ENCODE peak calls at places on chromosome 5, in six cellular contexts. V, R, J, W, K and I are unnamed samples.

GRCh38 chr5:126674145-126674544 is 73.4 kb downstream of the PHAX start:
- DNase-seq in V (no peak), R (no peak), J (no peak), W (no peak), K (no peak), I (no peak)

GRCh38 chr5:124847907-124848306 is 101.5 kb upstream of the ZNF608 start:
- DNase-seq in V (no peak), R (no peak), J (no peak), W (no peak), K (no peak), I (no peak)

GRCh38 chr5:35819656-35820055 is 37.0 kb upstream of the IL7R start:
- DNase-seq in V (no peak), R (no peak), J (no peak), W (no peak), K (no peak), I (no peak)

GRCh38 chr5:178422400-178422775 is 167.8 kb downstream of the COL23A1 start:
- DNase-seq in V (no peak), R (no peak), J (peak; percentile 8), W (no peak), K (no peak), I (no peak)

GRCh38 chr5:76303917-76304316 is 99.2 kb upstream of the IQGAP2 start:
- DNase-seq in V (no peak), R (peak; percentile 85), J (no peak), W (no peak), K (no peak), I (peak; percentile 88)

GRCh38 chr5:176609724-176610429 is at the start of gene GPRIN1:
- DNase-seq in V (peak; percentile 57), R (peak; percentile 80), J (peak; percentile 43), W (peak; percentile 18), K (peak; percentile 58), I (no peak)

GRCh38 chr5:44942524-44943001 is 133.8 kb downstream of the MRPS30 start:
- DNase-seq in V (no peak), R (no peak), J (no peak), W (no peak), K (no peak), I (no peak)

GRCh38 chr5:115179068-115179958 is 9.6 kb upstream of the TRIM36 start:
- DNase-seq in V (no peak), R (no peak), J (peak; percentile 33), W (no peak), K (peak; percentile 20), I (no peak)

GRCh38 chr5:150485770-150486401 is 22.0 kb upstream of the NDST1 start:
- DNase-seq in V (peak; percentile 79), R (peak; percentile 46), J (peak; percentile 78), W (no peak), K (peak; percentile 78), I (no peak)

GRCh38 chr5:132414634-132415377 is 45.3 kb downstream of the SLC22A5 start:
- DNase-seq in V (no peak), R (no peak), J (no peak), W (peak; percentile 67), K (peak; percentile 39), I (peak; percentile 96)

GRCh38 chr5:34886718-34887117 is 28.6 kb downstream of the RAD1 start:
- DNase-seq in V (no peak), R (no peak), J (no peak), W (no peak), K (no peak), I (peak; percentile 25)

GRCh38 chr5:52150501-52150900 is 637.2 kb upstream of the ITGA1 start:
- DNase-seq in V (no peak), R (no peak), J (no peak), W (no peak), K (no peak), I (no peak)

GRCh38 chr5:103589416-103590175 is 27.0 kb upstream of the NUDT12 start:
- DNase-seq in V (no peak), R (no peak), J (no peak), W (no peak), K (no peak), I (no peak)

GRCh38 chr5:51386916-51387853 is 3.9 kb downstream of the ISL1 start:
- DNase-seq in V (no peak), R (no peak), J (no peak), W (no peak), K (no peak), I (no peak)

GRCh38 chr5:146717951-146718350 is 160.6 kb downstream of the PPP2R2B start:
- DNase-seq in V (no peak), R (no peak), J (no peak), W (no peak), K (no peak), I (peak; percentile 26)

GRCh38 chr5:57703726-57704125 is 221.1 kb upstream of the ACTBL2 start:
- DNase-seq in V (no peak), R (no peak), J (no peak), W (no peak), K (no peak), I (peak; percentile 34)

GRCh38 chr5:91361055-91361701 is 21.9 kb downstream of the ARRDC3 start:
- DNase-seq in V (no peak), R (peak; percentile 30), J (no peak), W (no peak), K (no peak), I (no peak)

GRCh38 chr5:143887901-143888648 is 76.1 kb downstream of the HMHB1 start:
- DNase-seq in V (no peak), R (no peak), J (no peak), W (no peak), K (no peak), I (peak; percentile 17)

GRCh38 chr5:35089688-35090314 is 42.1 kb upstream of the AGXT2 start:
- DNase-seq in V (no peak), R (peak; percentile 56), J (peak; percentile 80), W (peak; percentile 21), K (peak; percentile 70), I (peak; percentile 33)

GRCh38 chr5:72363146-72363802 is 43.1 kb downstream of the PTCD2 start:
- DNase-seq in V (no peak), R (no peak), J (no peak), W (peak; percentile 10), K (no peak), I (peak; percentile 92)

GRCh38 chr5:127561254-127561653 is 43.8 kb downstream of the PRRC1 start:
- DNase-seq in V (no peak), R (no peak), J (no peak), W (no peak), K (no peak), I (peak; percentile 43)

GRCh38 chr5:102910240-102911226 is 155.4 kb downstream of the PAM start:
- DNase-seq in V (no peak), R (no peak), J (no peak), W (peak; percentile 88), K (no peak), I (peak; percentile 89)

GRCh38 chr5:33048315-33048714 is 337.2 kb downstream of the NPR3 start:
- DNase-seq in V (no peak), R (no peak), J (no peak), W (no peak), K (no peak), I (no peak)
- H3K4me3 ChIP-seq in V (no peak overlapping the region), R (no peak overlapping the region), J (no peak overlapping the region), W (no peak overlapping the region), K (no peak overlapping the region), I (no peak overlapping the region)

GRCh38 chr5:168562274-168562673 is 16.9 kb downstream of the PANK3 start:
- DNase-seq in V (no peak), R (no peak), J (no peak), W (no peak), K (no peak), I (no peak)
- H3K36me3 ChIP-seq in V (peaks cover 96% of the 10 kb centered on the region), R (peaks cover 98% of the 10 kb centered on the region), J (no peaks in the 10 kb centered on the region), W (peaks cover 39% of the 10 kb centered on the region), K (no peaks in the 10 kb centered on the region), I (peaks cover 10% of the 10 kb centered on the region)

GRCh38 chr5:135834639-135835529 is at the start of gene SLC25A48:
- DNase-seq in V (peak; percentile 67), R (no peak), J (no peak), W (peak; percentile 58), K (peak; percentile 23), I (peak; percentile 41)
- TF ChIP-seq CTCF in V (no peak), R (peak; percentile 38), J (no peak), W (peak; percentile 72), K (no peak), I (peak; percentile 77)

DNA sequence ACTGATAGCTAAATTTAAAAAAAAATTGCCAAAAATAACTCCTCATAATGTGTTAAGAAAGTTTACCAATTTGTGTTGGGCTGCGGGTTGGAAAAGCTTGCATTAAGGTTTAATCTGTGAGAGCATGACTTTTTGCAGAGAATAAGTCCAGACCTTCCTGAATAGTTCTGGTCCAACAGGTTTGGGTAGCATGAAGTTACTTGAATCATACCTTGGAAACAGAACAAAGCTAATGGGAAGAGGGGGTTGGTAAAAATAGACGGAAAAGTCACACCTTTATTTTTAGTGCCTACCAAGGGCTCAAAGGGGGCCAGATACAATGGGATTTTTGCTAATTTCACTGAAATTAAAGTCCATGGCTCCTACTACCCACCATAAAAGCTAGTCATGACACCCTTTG is 17.1 kb upstream of the MATR3 start:
- DNase-seq in V (no peak), R (no peak), J (no peak), W (no peak), K (no peak), I (peak; percentile 81)
- H3K4me3 ChIP-seq in V (no peak overlapping the region), R (peak overlapping the region; percentile 91), J (no peak overlapping the region), W (peak overlapping the region; percentile 87), K (no peak overlapping the region), I (no peak overlapping the region)